ENCODE peak calls at places on chromosomes 6 and 20, in six cellular contexts. O is mesenchymal stem cell, R is neuronal stem cell, T is H9, W is IMR-90, Y is H1. I is an unnamed sample.
A peak's percentile ranks its signal among the peaks of the same experiment; 100 is the strongest.

GRCh38 chr6:87333591-87334181 is 4.6 kb upstream of the GJB7 start:
- DNase-seq in O (peak; percentile 42), R (no peak), T (no peak), W (peak; percentile 54), Y (no peak), I (peak; percentile 56)

GRCh38 chr6:11370191-11371018 is 137.9 kb upstream of the NEDD9 start:
- DNase-seq in O (no peak), R (no peak), T (no peak), W (no peak), Y (no peak), I (no peak)

GRCh38 chr20:38315290-38315966 is 11.5 kb downstream of the BPI start:
- DNase-seq in O (peak; percentile 31), R (no peak), T (no peak), W (peak; percentile 41), Y (no peak), I (no peak)

GRCh38 chr6:15398657-15399287 is 152.9 kb downstream of the JARID2 start:
- DNase-seq in O (no peak), R (no peak), T (no peak), W (no peak), Y (no peak), I (no peak)

GRCh38 chr6:119501798-119502483 is 152.4 kb upstream of the MAN1A1 start:
- DNase-seq in O (no peak), R (no peak), T (no peak), W (no peak), Y (no peak), I (no peak)

GRCh38 chr6:110398778-110399177 is 16.6 kb downstream of the DDO start:
- DNase-seq in O (peak; percentile 11), R (no peak), T (no peak), W (peak; percentile 38), Y (no peak), I (no peak)

GRCh38 chr20:9253140-9253539 is 184.3 kb downstream of the PLCB4 start:
- DNase-seq in O (no peak), R (no peak), T (no peak), W (no peak), Y (no peak), I (no peak)

GRCh38 chr20:60057123-60057865 is 99.1 kb downstream of the CDH26 start:
- DNase-seq in O (peak; percentile 68), R (peak; percentile 66), T (peak; percentile 83), W (peak; percentile 65), Y (peak; percentile 80), I (peak; percentile 89)

GRCh38 chr20:63834545-63834880 is 3.4 kb upstream of the ZBTB46 start:
- DNase-seq in O (no peak), R (no peak), T (no peak), W (no peak), Y (no peak), I (no peak)

GRCh38 chr6:166097914-166098522 is 69.6 kb downstream of the TBXT start:
- DNase-seq in O (peak; percentile 83), R (peak; percentile 61), T (peak; percentile 91), W (peak; percentile 82), Y (peak; percentile 94), I (peak; percentile 88)

GRCh38 chr6:135212935-135213334 is 31.8 kb downstream of the MYB start:
- DNase-seq in O (peak; percentile 57), R (no peak), T (no peak), W (peak; percentile 75), Y (no peak), I (no peak)

GRCh38 chr6:132357120-132357519 is 44.2 kb downstream of the MOXD1 start:
- DNase-seq in O (peak; percentile 62), R (no peak), T (no peak), W (peak; percentile 66), Y (no peak), I (no peak)

GRCh38 chr6:9520417-9521151 is 894.3 kb downstream of the TFAP2A start:
- DNase-seq in O (peak; percentile 82), R (no peak), T (no peak), W (peak; percentile 89), Y (no peak), I (no peak)

DNA sequence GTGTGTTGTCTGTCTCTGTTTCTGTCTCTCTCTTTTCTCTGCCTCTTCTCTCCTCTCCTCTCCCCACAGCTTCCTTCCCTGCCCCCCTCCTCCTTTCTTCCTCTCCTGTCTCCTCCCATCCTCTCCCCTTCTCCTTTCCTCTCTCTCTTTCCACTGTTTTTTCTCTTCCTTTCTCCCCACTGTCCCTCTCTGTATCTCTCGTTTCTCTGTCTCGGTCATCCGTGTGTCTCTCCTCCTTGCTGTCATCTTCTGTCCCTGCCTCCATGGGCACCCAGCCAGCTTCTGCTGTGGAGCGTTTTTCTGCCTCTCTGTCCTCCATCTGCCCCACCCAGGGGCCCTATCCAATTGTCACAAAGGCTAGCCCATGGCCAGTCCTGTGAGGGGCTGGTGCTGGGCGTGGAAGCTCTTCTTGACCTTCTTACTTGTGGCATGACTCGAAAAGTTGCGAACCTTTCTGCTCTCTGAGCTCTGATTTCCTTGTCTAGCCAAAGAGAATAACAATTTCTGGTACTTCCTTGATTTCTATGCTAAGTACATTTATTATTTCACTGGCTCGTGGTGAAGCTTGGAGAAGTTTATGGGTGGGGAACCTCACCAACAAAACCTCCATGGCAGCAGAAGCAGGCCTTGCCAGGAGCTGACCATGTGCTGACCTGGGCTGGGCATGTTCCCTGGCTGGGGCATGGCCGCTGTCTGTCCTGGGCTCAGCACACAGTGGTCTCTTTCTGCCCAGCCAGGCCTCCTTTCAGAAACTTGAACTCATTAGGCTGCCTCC is 69.3 kb downstream of the CEBPB start:
- DNase-seq in O (no peak), R (no peak), T (no peak), W (no peak), Y (no peak), I (no peak)
- H2AK5ac ChIP-seq in O (no peak overlapping the region), R (no peak overlapping the region), T (no peak overlapping the region), W (peak overlapping the region; percentile 100), Y (no peak overlapping the region), I (no peak overlapping the region)

GRCh38 chr20:61805365-61805764 is 260.3 kb downstream of the TAF4 start:
- DNase-seq in O (no peak), R (no peak), T (no peak), W (no peak), Y (no peak), I (no peak)

GRCh38 chr20:61805781-61806180 is 259.9 kb downstream of the TAF4 start:
- DNase-seq in O (no peak), R (no peak), T (no peak), W (no peak), Y (no peak), I (no peak)

GRCh38 chr20:61803903-61804804 is 261.5 kb downstream of the TAF4 start:
- DNase-seq in O (no peak), R (no peak), T (no peak), W (peak; percentile 7), Y (no peak), I (peak; percentile 11)

GRCh38 chr20:61806314-61806713 is 259.4 kb downstream of the TAF4 start:
- DNase-seq in O (no peak), R (no peak), T (no peak), W (no peak), Y (no peak), I (no peak)

DNA sequence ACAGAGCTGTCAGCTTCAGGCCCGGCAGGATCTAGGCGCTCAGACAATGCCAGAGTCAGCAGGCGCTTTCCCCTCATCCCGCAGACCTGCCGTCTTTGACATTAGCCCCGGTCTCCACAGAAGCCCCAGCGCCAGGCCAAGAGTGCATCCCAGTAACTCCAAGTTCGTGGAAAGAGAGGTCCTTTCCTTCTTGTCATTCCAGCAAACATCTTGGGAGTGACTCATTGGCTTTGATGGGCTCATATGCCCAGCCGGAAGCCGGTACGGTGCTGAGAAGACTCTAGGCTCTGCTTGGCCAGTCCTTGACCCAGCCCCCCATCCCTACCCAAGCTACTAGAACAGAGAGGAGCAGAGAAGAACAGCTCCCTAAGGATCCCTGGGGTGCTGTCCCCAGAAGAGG is 260.8 kb downstream of the TAF4 start:
- DNase-seq in O (peak; percentile 2), R (no peak), T (no peak), W (no peak), Y (no peak), I (no peak)
- H2BK15ac ChIP-seq in O (no peak overlapping the region), R (no peak overlapping the region), T (no peak overlapping the region), W (no peak overlapping the region), Y (no peak overlapping the region), I (no peak overlapping the region)

DNA sequence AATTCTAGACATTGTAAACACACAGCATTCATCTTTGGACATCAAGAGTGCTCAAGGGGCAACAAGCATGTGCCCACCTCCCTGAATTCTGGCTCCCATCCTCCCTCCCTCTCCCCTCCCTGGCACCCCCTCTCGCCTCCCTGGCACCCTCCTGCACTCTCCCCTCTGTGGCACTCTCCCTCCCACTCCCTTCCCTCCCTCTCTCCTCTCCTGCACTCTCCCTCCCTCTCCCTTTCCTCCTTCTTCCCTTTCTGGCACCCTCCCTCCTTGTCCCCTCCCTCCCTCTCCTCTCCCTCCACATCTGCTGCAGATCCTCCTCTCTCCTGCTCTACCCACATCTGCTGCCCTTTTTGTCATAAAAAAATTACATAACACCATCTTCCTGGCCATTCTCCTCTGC is 113.0 kb upstream of the SLC22A23 start:
- DNase-seq in O (no peak), R (no peak), T (no peak), W (no peak), Y (no peak), I (peak; percentile 29)
- H2AK5ac ChIP-seq in O (no peak overlapping the region), R (no peak overlapping the region), T (no peak overlapping the region), W (no peak overlapping the region), Y (no peak overlapping the region), I (no peak overlapping the region)

GRCh38 chr20:61643631-61644386 is 391.7 kb downstream of the CDH4 start:
- DNase-seq in O (no peak), R (no peak), T (no peak), W (no peak), Y (no peak), I (no peak)

GRCh38 chr20:61644387-61645076 is 392.5 kb downstream of the CDH4 start:
- DNase-seq in O (no peak), R (no peak), T (no peak), W (no peak), Y (no peak), I (no peak)

GRCh38 chr20:61647741-61648140 is 395.7 kb downstream of the CDH4 start:
- DNase-seq in O (no peak), R (no peak), T (no peak), W (no peak), Y (no peak), I (no peak)

GRCh38 chr20:61646986-61647385 is 394.9 kb downstream of the CDH4 start:
- DNase-seq in O (no peak), R (no peak), T (no peak), W (no peak), Y (no peak), I (no peak)

DNA sequence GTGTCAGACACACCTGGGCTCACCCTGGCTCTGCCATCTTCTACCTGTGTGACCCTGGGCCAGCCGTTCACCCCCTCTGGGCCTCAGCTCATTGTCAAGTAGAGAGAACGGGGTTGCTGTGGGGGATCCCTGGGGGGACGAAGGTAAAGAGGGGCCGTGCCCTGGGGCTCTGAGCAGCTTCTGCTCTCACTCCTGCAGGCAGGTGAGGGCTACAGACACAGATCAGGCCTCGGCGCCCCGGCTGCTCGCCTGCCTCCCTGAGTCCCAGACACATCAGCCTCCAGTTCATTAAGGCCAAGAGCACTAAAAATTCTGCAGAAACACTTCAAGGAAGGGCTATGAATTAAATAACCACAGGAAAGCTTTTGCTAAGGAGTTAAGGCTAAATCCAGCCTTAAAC is 394.4 kb downstream of the CDH4 start:
- DNase-seq in O (no peak), R (no peak), T (no peak), W (no peak), Y (no peak), I (no peak)
- H2BK15ac ChIP-seq in O (no peak overlapping the region), R (no peak overlapping the region), T (no peak overlapping the region), W (no peak overlapping the region), Y (no peak overlapping the region), I (no peak overlapping the region)

GRCh38 chr6:43849844-43850243 is 79.8 kb downstream of the VEGFA start:
- DNase-seq in O (peak; percentile 25), R (no peak), T (no peak), W (no peak), Y (no peak), I (no peak)
- H2AK5ac ChIP-seq in O (peak overlapping the region; percentile 51), R (no peak overlapping the region), T (no peak overlapping the region), W (peak overlapping the region; percentile 72), Y (no peak overlapping the region), I (no peak overlapping the region)